ENCODE peak calls at places on chromosome 9, in five cellular contexts. M, W, J, A and R are unnamed samples. For H3K36me3 and H3K27me3, the result is how much of the 10 kb centered on the place peaks cover.

GRCh38 chr9:20981486-20981885 is 50.0 kb downstream of the HACD4 start:
- DNase-seq in A (no peak), M (peak), W (peak), J (no peak), R (no peak)

GRCh38 chr9:123434619-123435240 is 78.7 kb downstream of the CRB2 start:
- DNase-seq in W (no peak), M (no peak), A (no peak), J (no peak), R (peak)

GRCh38 chr9:16266648-16267276 is 603.7 kb downstream of the BNC2 start:
- DNase-seq in W (peak), J (no peak), A (no peak), M (no peak), R (peak)

GRCh38 chr9:71647094-71647591 is 121.2 kb downstream of the CEMIP2 start:
- DNase-seq in A (no peak), J (peak), W (peak), M (peak), R (peak)

GRCh38 chr9:88571417-88571816 is 36.4 kb downstream of the NXNL2 start:
- DNase-seq in W (no peak), M (no peak), J (no peak), A (no peak), R (no peak)

GRCh38 chr9:108634669-108635462 is 220.9 kb downstream of the ACTL7B start:
- DNase-seq in J (no peak), W (peak), A (no peak), M (no peak), R (no peak)

GRCh38 chr9:104494808-104495207 is 9.3 kb upstream of the OR13F1 start:
- DNase-seq in J (no peak), A (no peak), M (no peak), W (no peak), R (no peak)

GRCh38 chr9:3920586-3921582 is 379.0 kb downstream of the GLIS3 start:
- DNase-seq in M (no peak), A (no peak), J (no peak), W (no peak), R (no peak)

GRCh38 chr9:96148634-96149138 is 153.3 kb downstream of the HSD17B3 start:
- DNase-seq in A (no peak), M (no peak), W (no peak), J (no peak), R (no peak)

GRCh38 chr9:95626885-95627558 is 110.3 kb upstream of the PTCH1 start:
- DNase-seq in A (no peak), J (peak), M (no peak), W (no peak), R (no peak)

GRCh38 chr9:4137234-4137633 is 162.6 kb downstream of the GLIS3 start:
- DNase-seq in J (no peak), M (peak), W (peak), A (no peak), R (no peak)

GRCh38 chr9:19102181-19102630 is 498 bp downstream of the HAUS6 start:
- DNase-seq in W (peak), A (peak), M (no peak), J (no peak), R (peak)

GRCh38 chr9:75683591-75683990 is 206.9 kb upstream of the PCSK5 start:
- DNase-seq in A (no peak), W (no peak), J (no peak), M (no peak), R (no peak)

GRCh38 chr9:129778469-129778868 is 24.5 kb upstream of the TOR1B start:
- DNase-seq in M (no peak), J (no peak), A (no peak), W (no peak), R (no peak)

GRCh38 chr9:135673941-135674340 is 10.8 kb downstream of the LCN9 start:
- DNase-seq in W (no peak), M (no peak), A (no peak), J (no peak), R (no peak)

GRCh38 chr9:130156672-130157071 is 15.5 kb upstream of the NCS1 start:
- DNase-seq in A (no peak), W (peak), J (no peak), M (no peak), R (no peak)

GRCh38 chr9:107338911-107339659 is 56.0 kb downstream of the RAD23B start:
- DNase-seq in J (no peak), W (no peak), A (no peak), M (no peak), R (no peak)

GRCh38 chr9:34552606-34552981 is 29.8 kb upstream of the ENHO start:
- DNase-seq in J (no peak), A (no peak), W (no peak), M (no peak), R (peak)

GRCh38 chr9:113187935-113188595 is 33.0 kb downstream of the FKBP15 start:
- DNase-seq in M (peak), J (peak), W (peak), A (no peak), R (no peak)

GRCh38 chr9:122251351-122251750 is 13.3 kb downstream of the RBM18 start:
- DNase-seq in M (no peak), J (no peak), W (no peak), A (no peak), R (no peak)
- H3K36me3 ChIP-seq in M (under half), J (half or more), W (under half), A (under half), R (half or more)

GRCh38 chr9:137168575-137168906 is 1.3 kb downstream of the LRRC26 start:
- DNase-seq in M (no peak), J (no peak), A (no peak), W (no peak), R (peak)
- H3K27me3 ChIP-seq in M (half or more), J (under half), A (under half), W (under half), R (half or more)

GRCh38 chr9:133055788-133056420 is 5.9 kb upstream of the CEL start:
- DNase-seq in A (no peak), J (no peak), W (no peak), M (no peak), R (no peak)

GRCh38 chr9:133054966-133055365 is 6.8 kb upstream of the CEL start:
- DNase-seq in M (no peak), A (no peak), W (no peak), J (peak), R (no peak)

GRCh38 chr9:133056533-133056932 is 5.2 kb upstream of the CEL start:
- DNase-seq in A (no peak), J (no peak), M (no peak), W (no peak), R (no peak)

GRCh38 chr9:133051966-133052539 is 9.7 kb upstream of the CEL start:
- DNase-seq in W (no peak), A (no peak), J (no peak), M (no peak), R (no peak)

DNA sequence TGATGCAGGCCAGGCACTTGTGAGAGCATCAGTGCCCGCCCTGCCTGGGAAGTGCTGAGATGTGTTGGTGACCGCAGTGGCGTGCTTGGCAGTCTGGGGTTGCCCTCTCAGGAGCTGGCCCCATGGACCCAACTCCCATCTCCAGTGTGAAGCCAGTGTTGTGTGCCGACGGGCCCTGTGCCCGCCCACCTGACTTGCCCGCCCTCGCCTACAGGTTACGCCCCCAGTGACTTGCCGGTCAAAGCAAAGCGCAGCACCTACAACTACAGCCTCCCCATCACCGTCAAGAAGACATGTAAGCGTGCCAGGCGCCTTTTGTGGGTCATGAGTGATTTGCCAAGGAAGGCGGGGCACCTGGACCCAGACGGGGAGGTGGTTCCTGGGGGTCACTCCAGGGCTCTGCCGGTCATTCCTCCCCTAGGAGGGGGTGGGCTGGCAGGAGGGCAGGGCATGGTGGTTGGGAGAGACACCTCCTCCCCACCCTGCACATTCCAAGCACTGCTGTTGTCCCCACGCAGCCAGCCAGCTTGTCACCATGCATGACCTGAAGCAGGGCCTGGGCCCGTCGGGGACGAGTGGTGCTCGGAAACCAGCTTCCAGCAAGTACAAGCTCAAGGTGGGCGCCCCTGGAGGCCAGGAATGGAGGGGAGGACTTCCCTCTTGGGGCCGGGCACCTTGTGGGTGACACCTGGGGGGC is 7.4 kb upstream of the CEL start:
- DNase-seq in M (no peak), J (no peak), W (no peak), A (no peak), R (no peak)
- H3K36me3 ChIP-seq in M (under half), J (half or more), W (under half), A (under half), R (half or more)

GRCh38 chr9:127925959-127926949 is 4.3 kb downstream of the PIP5KL1 start:
- DNase-seq in J (no peak), M (no peak), A (no peak), W (no peak), R (peak)

GRCh38 chr9:127921592-127922120 is 4.8 kb upstream of the ST6GALNAC4 start:
- DNase-seq in A (peak), W (peak), M (no peak), J (peak), R (peak)

GRCh38 chr9:127923046-127923445 is 6.2 kb upstream of the ST6GALNAC4 start:
- DNase-seq in J (no peak), A (no peak), W (no peak), M (no peak), R (peak)

GRCh38 chr9:127924736-127925444 is 5.7 kb downstream of the PIP5KL1 start:
- DNase-seq in W (no peak), A (no peak), M (no peak), J (no peak), R (no peak)

DNA sequence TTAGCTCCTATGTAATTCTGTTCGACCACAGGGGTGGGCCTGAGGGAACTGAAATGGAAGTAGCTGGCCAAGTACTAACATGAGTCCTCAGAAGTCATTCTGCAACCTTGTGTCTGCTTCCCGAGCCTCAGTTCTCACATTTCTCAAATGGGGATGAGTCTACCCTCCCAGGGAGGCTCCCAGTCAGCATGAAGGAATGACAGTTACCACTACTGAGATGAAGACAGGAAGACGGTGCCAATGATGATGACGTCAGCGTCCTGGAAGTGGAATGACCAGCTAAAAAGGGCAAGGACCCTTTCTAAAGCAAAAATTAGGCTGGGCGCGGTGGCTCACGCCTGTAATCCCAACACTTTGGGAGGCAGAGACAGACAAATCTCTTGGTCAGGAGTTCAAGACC is 6.8 kb downstream of the PIP5KL1 start:
- DNase-seq in A (no peak), W (peak), J (no peak), M (no peak), R (no peak)
- H3K27me3 ChIP-seq in A (under half), W (under half), J (under half), M (under half), R (under half)